ENCODE peak calls at places on chromosomes 7 and 10, in seven cellular contexts. V, L, P, R, G, C and K are unnamed samples.

GRCh38 chr7:56125831-56126230 is 9.6 kb upstream of the NUPR2 start:
- DNase-seq in V (no peak), L (no peak), P (no peak), R (no peak), G (no peak), C (no peak), K (no peak)

GRCh38 chr10:3222068-3222467 is 49.5 kb upstream of the PITRM1 start:
- DNase-seq in V (no peak), L (no peak), P (no peak), R (no peak), G (no peak), C (no peak), K (no peak)

GRCh38 chr7:135200824-135201331 is 10.4 kb downstream of the WDR91 start:
- DNase-seq in V (no peak), L (no peak), P (no peak), R (no peak), G (no peak), C (no peak), K (no peak)

GRCh38 chr10:17109475-17110207 is 20.0 kb downstream of the CUBN start:
- DNase-seq in V (no peak), L (no peak), P (no peak), R (no peak), G (no peak), C (no peak), K (no peak)

GRCh38 chr7:43784030-43785001 is 25.8 kb downstream of the BLVRA start:
- DNase-seq in V (no peak), L (no peak), P (no peak), R (no peak), G (no peak), C (no peak), K (no peak)

GRCh38 chr10:61918989-61919388 is 17.5 kb downstream of the ARID5B start:
- DNase-seq in V (no peak), L (no peak), P (no peak), R (no peak), G (no peak), C (no peak), K (no peak)

GRCh38 chr7:155874411-155874810 is 62.1 kb upstream of the SHH start:
- DNase-seq in V (no peak), L (peak; percentile 35), P (no peak), R (no peak), G (no peak), C (no peak), K (peak; percentile 9)

GRCh38 chr10:122462533-122463465 is 1.4 kb downstream of the HTRA1 start:
- DNase-seq in V (no peak), L (no peak), P (no peak), R (no peak), G (peak; percentile 65), C (peak; percentile 62), K (peak; percentile 52)

GRCh38 chr7:50397320-50397970 is 52.7 kb downstream of the FIGNL1 start:
- DNase-seq in V (no peak), L (no peak), P (no peak), R (no peak), G (no peak), C (no peak), K (no peak)

GRCh38 chr7:66741706-66742053 is 1.1 kb downstream of the RABGEF1 start:
- DNase-seq in V (peak; percentile 35), L (peak; percentile 78), P (no peak), R (no peak), G (no peak), C (no peak), K (no peak)

GRCh38 chr7:128322040-128322643 is 21.6 kb downstream of the RBM28 start:
- DNase-seq in V (no peak), L (no peak), P (no peak), R (no peak), G (no peak), C (no peak), K (no peak)

GRCh38 chr10:43680035-43680434 is 31.4 kb upstream of the ZNF32 start:
- DNase-seq in V (no peak), L (no peak), P (no peak), R (no peak), G (no peak), C (no peak), K (no peak)

GRCh38 chr10:74145133-74145532 is 5.5 kb downstream of the AP3M1 start:
- DNase-seq in V (no peak), L (no peak), P (no peak), R (no peak), G (no peak), C (no peak), K (no peak)

GRCh38 chr7:128672927-128673517 is 930 bp downstream of the GARIN1A start:
- DNase-seq in V (no peak), L (no peak), P (no peak), R (no peak), G (no peak), C (no peak), K (no peak)

GRCh38 chr7:53656881-53657280 is 621.4 kb downstream of the POM121L12 start:
- DNase-seq in V (no peak), L (no peak), P (no peak), R (no peak), G (no peak), C (no peak), K (no peak)

GRCh38 chr7:106038916-106039315 is 73.2 kb downstream of the SYPL1 start:
- DNase-seq in V (no peak), L (no peak), P (no peak), R (no peak), G (no peak), C (no peak), K (no peak)

GRCh38 chr10:58951087-58951486 is 225.4 kb upstream of the PHYHIPL start:
- DNase-seq in V (no peak), L (no peak), P (no peak), R (no peak), G (no peak), C (no peak), K (no peak)

GRCh38 chr10:47400251-47400650 is 16.2 kb upstream of the ZNF488 start:
- DNase-seq in V (no peak), L (peak; percentile 22), P (no peak), R (no peak), G (no peak), C (no peak), K (no peak)

DNA sequence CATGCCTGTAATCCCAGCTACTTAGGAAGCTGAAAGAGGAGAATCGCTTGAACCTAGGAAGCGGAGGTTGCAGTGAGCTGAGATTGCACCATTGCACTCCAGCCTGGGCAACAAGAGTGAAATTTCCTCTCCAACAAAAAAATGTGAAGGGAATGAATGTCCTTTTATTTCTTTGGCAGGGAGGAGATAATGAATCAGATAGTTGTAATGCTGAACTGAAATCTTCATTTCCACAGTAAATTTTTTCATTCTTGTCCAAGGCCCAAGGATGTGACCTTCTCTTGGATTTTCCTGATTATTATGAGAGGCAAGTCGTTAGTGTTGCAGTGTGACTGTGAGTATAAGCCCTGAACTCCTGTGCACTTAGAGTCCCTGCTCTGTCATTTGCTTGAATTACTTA is 13.6 kb downstream of the STAMBPL1 start:
- DNase-seq in V (no peak), L (no peak), P (no peak), R (no peak), G (no peak), C (no peak), K (no peak)
- H3K4me1 ChIP-seq in V (peaks cover 18% of the 10 kb centered on the region), L (peaks cover 85% of the 10 kb centered on the region), P (no peaks in the 10 kb centered on the region), R (peaks cover 26% of the 10 kb centered on the region), G (no peaks in the 10 kb centered on the region), C (no peaks in the 10 kb centered on the region), K (no peaks in the 10 kb centered on the region)

GRCh38 chr7:14233026-14233897 is 243.8 kb upstream of the ETV1 start:
- DNase-seq in V (no peak), L (no peak), P (no peak), R (no peak), G (no peak), C (peak; percentile 57), K (no peak)

GRCh38 chr7:14236834-14237233 is 247.4 kb upstream of the ETV1 start:
- DNase-seq in V (no peak), L (no peak), P (no peak), R (no peak), G (no peak), C (no peak), K (no peak)

GRCh38 chr7:14233898-14234174 is 244.4 kb upstream of the ETV1 start:
- DNase-seq in V (no peak), L (no peak), P (no peak), R (no peak), G (no peak), C (no peak), K (no peak)

DNA sequence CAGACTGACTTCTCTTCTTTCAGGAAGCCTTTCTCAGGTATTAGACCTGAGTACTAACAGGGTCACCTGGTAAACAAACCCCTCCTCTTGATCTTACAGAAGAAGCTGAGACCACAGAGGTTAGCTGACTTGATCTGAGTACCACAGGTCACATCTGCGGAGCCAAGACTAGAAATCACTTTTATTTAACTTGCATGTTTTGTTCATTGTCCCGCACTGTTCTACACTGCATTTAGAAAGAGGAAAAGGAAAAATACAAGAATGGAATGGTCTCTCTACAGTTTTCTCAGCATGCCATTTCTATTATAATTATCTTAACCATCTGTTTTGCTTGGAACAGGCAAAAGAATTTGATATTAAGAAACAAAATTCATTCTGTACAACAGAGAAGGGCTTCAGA is 245.6 kb upstream of the ETV1 start:
- DNase-seq in V (no peak), L (no peak), P (no peak), R (no peak), G (no peak), C (no peak), K (no peak)
- H3K4me3 ChIP-seq in V (no peak overlapping the region), L (no peak overlapping the region), P (no peak overlapping the region), R (no peak overlapping the region), G (no peak overlapping the region), C (no peak overlapping the region), K (no peak overlapping the region)

DNA sequence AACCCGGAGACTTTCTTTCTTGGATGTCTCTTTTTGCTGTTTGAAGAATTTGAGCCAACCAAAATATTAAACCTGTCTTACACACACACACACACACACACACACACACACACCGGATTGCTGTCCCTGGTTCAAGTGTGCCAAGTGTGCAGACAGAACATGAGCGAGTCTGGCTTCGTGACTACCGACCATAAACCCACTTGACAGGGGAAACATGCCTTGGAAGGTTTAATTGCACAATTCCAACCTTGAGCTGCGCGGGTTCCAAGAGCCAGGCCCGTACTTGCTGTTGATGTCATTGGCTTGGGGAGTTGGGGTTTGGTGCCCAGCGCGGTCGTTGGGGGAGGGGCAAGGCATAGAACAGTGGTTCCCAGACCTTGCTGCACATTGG is 1.7 kb downstream of the EGFR start:
- DNase-seq in V (peak; percentile 59), L (no peak), P (peak; percentile 71), R (no peak), G (no peak), C (peak; percentile 56), K (peak; percentile 80)
- H3K4me1 ChIP-seq in V (peaks cover 3% of the 10 kb centered on the region), L (peaks cover 15% of the 10 kb centered on the region), P (peaks cover 12% of the 10 kb centered on the region), R (no peaks in the 10 kb centered on the region), G (no peaks in the 10 kb centered on the region), C (no peaks in the 10 kb centered on the region), K (no peaks in the 10 kb centered on the region)

GRCh38 chr10:70135046-70135445 is 2.4 kb upstream of the AIFM2 start:
- DNase-seq in V (no peak), L (peak; percentile 32), P (no peak), R (no peak), G (no peak), C (peak; percentile 27), K (peak; percentile 17)

GRCh38 chr10:70135684-70136083 is 3.1 kb upstream of the AIFM2 start:
- DNase-seq in V (no peak), L (peak; percentile 31), P (no peak), R (no peak), G (no peak), C (peak; percentile 26), K (no peak)

GRCh38 chr10:70130878-70131559 is 1.6 kb downstream of the AIFM2 start:
- DNase-seq in V (no peak), L (peak; percentile 65), P (no peak), R (no peak), G (no peak), C (peak; percentile 53), K (no peak)

GRCh38 chr10:70132098-70133029 is at the start of gene AIFM2:
- DNase-seq in V (peak; percentile 94), L (peak; percentile 89), P (peak; percentile 80), R (no peak), G (peak; percentile 79), C (peak; percentile 93), K (peak; percentile 95)

GRCh38 chr10:70131560-70131937 is 1.1 kb downstream of the AIFM2 start:
- DNase-seq in V (no peak), L (peak; percentile 69), P (no peak), R (no peak), G (no peak), C (peak; percentile 43), K (no peak)
- H3K4me3 ChIP-seq in V (peak overlapping the region; percentile 87), L (no peak overlapping the region), P (peak overlapping the region; percentile 17), R (no peak overlapping the region), G (peak overlapping the region; percentile 75), C (peak overlapping the region; percentile 84), K (peak overlapping the region; percentile 86)